ENCODE peak calls at places on chromosome 6, in nine cellular contexts. B, C, E, P, O, U, M, G and R are unnamed samples.

GRCh38 chr6:44056392-44057237 is 70.6 kb downstream of the MRPL14 start:
- DNase-seq in B (peak), C (no peak), E (no peak), P (peak), O (no peak), U (no peak), M (no peak), G (peak), R (no peak)

GRCh38 chr6:26493258-26493657 is 6.8 kb upstream of the BTN1A1 start:
- DNase-seq in B (peak), C (peak), E (no peak), P (peak), O (no peak), U (no peak), M (no peak), G (peak), R (peak)

GRCh38 chr6:20212392-20213111 is at the start of gene MBOAT1:
- DNase-seq in B (peak), C (peak), E (peak), P (peak), O (peak), U (peak), M (peak), G (peak), R (peak)

GRCh38 chr6:137738197-137738596 is 128.9 kb upstream of the TNFAIP3 start:
- DNase-seq in B (no peak), C (no peak), E (no peak), P (peak), O (no peak), U (no peak), M (no peak), G (peak), R (no peak)

GRCh38 chr6:41836660-41837052 is 49.2 kb downstream of the TOMM6 start:
- DNase-seq in B (peak), C (no peak), E (no peak), P (peak), O (no peak), U (no peak), M (no peak), G (no peak), R (no peak)

GRCh38 chr6:111718326-111718725 is 112.6 kb upstream of the TRAF3IP2 start:
- DNase-seq in B (no peak), C (no peak), E (no peak), P (no peak), O (no peak), U (no peak), M (no peak), G (no peak), R (no peak)

GRCh38 chr6:159828074-159828473 is 28.0 kb downstream of the PNLDC1 start:
- DNase-seq in B (peak), C (no peak), E (no peak), P (peak), O (no peak), U (no peak), M (no peak), G (peak), R (no peak)

GRCh38 chr6:166476061-166476591 is 93.4 kb upstream of the MPC1 start:
- DNase-seq in B (no peak), C (no peak), E (no peak), P (no peak), O (no peak), U (no peak), M (no peak), G (no peak), R (no peak)

GRCh38 chr6:27279513-27280063 is 32.1 kb downstream of the PRSS16 start:
- DNase-seq in B (no peak), C (no peak), E (no peak), P (no peak), O (no peak), U (no peak), M (no peak), G (no peak), R (no peak)

GRCh38 chr6:169190144-169190584 is 63.5 kb downstream of the THBS2 start:
- DNase-seq in B (peak), C (no peak), E (no peak), P (peak), O (no peak), U (no peak), M (no peak), G (peak), R (peak)

GRCh38 chr6:35264550-35265274 is 5.2 kb downstream of the ZNF76 start:
- DNase-seq in B (no peak), C (no peak), E (no peak), P (no peak), O (no peak), U (no peak), M (no peak), G (no peak), R (no peak)

GRCh38 chr6:41360314-41360685 is 24.9 kb downstream of the NCR2 start:
- DNase-seq in B (no peak), C (no peak), E (no peak), P (no peak), O (no peak), U (no peak), M (no peak), G (no peak), R (no peak)

GRCh38 chr6:33168202-33168601 is 24.1 kb downstream of the COL11A2 start:
- DNase-seq in B (no peak), C (no peak), E (no peak), P (no peak), O (no peak), U (no peak), M (no peak), G (no peak), R (no peak)

GRCh38 chr6:10837692-10837996 is 695 bp downstream of the MAK start:
- DNase-seq in B (no peak), C (peak), E (no peak), P (no peak), O (no peak), U (peak), M (no peak), G (peak), R (no peak)

GRCh38 chr6:149095842-149096241 is 221.7 kb upstream of the TAB2 start:
- DNase-seq in B (no peak), C (no peak), E (no peak), P (no peak), O (no peak), U (no peak), M (no peak), G (no peak), R (no peak)

GRCh38 chr6:20134613-20135012 is 77.7 kb downstream of the MBOAT1 start:
- DNase-seq in B (no peak), C (no peak), E (no peak), P (no peak), O (no peak), U (no peak), M (no peak), G (no peak), R (no peak)

GRCh38 chr6:149211046-149211571 is 106.4 kb upstream of the TAB2 start:
- DNase-seq in B (peak), C (no peak), E (no peak), P (no peak), O (no peak), U (no peak), M (no peak), G (peak), R (peak)

GRCh38 chr6:22880686-22881433 is 311.5 kb downstream of the HDGFL1 start:
- DNase-seq in B (peak), C (no peak), E (no peak), P (peak), O (no peak), U (no peak), M (no peak), G (peak), R (peak)

GRCh38 chr6:77457720-77458349 is 5.5 kb downstream of the HTR1B start:
- DNase-seq in B (peak), C (peak), E (no peak), P (peak), O (peak), U (no peak), M (peak), G (peak), R (peak)

GRCh38 chr6:167870321-167870720 is 43.6 kb downstream of the AFDN start:
- DNase-seq in B (no peak), C (no peak), E (no peak), P (no peak), O (no peak), U (no peak), M (no peak), G (no peak), R (no peak)

GRCh38 chr6:104606361-104606760 is 253.4 kb downstream of the HACE1 start:
- DNase-seq in B (no peak), C (no peak), E (no peak), P (no peak), O (peak), U (no peak), M (no peak), G (no peak), R (no peak)

GRCh38 chr6:79608334-79609224 is 22.6 kb upstream of the SH3BGRL2 start:
- DNase-seq in B (no peak), C (peak), E (no peak), P (peak), O (no peak), U (no peak), M (no peak), G (no peak), R (no peak)

GRCh38 chr6:110897433-110897832 is 22.8 kb downstream of the AMD1 start:
- DNase-seq in B (peak), C (no peak), E (no peak), P (no peak), O (no peak), U (no peak), M (no peak), G (no peak), R (no peak)

GRCh38 chr6:170135821-170136471 is 154.9 kb downstream of the DLL1 start:
- DNase-seq in B (no peak), C (no peak), E (no peak), P (no peak), O (no peak), U (no peak), M (no peak), G (no peak), R (no peak)

GRCh38 chr6:7617954-7618764 is 28.2 kb downstream of the SNRNP48 start:
- DNase-seq in B (peak), C (no peak), E (no peak), P (peak), O (no peak), U (no peak), M (no peak), G (peak), R (peak)

GRCh38 chr6:82178084-82178758 is 69.3 kb downstream of the IBTK start:
- DNase-seq in B (peak), C (peak), E (no peak), P (peak), O (no peak), U (no peak), M (no peak), G (peak), R (peak)

GRCh38 chr6:165827190-165827518 is 164.1 kb upstream of the PDE10A start:
- DNase-seq in B (no peak), C (no peak), E (no peak), P (no peak), O (no peak), U (no peak), M (no peak), G (no peak), R (no peak)

GRCh38 chr6:12148317-12148801 is 136.2 kb downstream of the HIVEP1 start:
- DNase-seq in B (peak), C (peak), E (no peak), P (peak), O (no peak), U (no peak), M (no peak), G (peak), R (peak)

GRCh38 chr6:134935076-134935475 is 14.8 kb downstream of the ALDH8A1 start:
- DNase-seq in B (no peak), C (no peak), E (no peak), P (no peak), O (no peak), U (no peak), M (no peak), G (no peak), R (no peak)

GRCh38 chr6:73566954-73567591 is 46.2 kb upstream of the EEF1A1 start:
- DNase-seq in B (peak), C (peak), E (no peak), P (peak), O (no peak), U (no peak), M (no peak), G (peak), R (peak)